ENCODE peak calls at places on chromosomes 7 and 10, in eight cellular contexts. C, X, K, F, U, M, S and L are unnamed samples.

GRCh38 chr7:45569290-45569685 is 4.9 kb upstream of the ADCY1 start:
- DNase-seq in C (no peak), X (no peak), K (no peak), F (no peak), U (peak), M (no peak), S (no peak), L (no peak)

GRCh38 chr7:33754933-33755928 is 150.1 kb upstream of the BMPER start:
- DNase-seq in C (no peak), X (no peak), K (no peak), F (no peak), U (no peak), M (no peak), S (no peak), L (no peak)

GRCh38 chr7:133486-133885 is 58.9 kb upstream of the FAM20C start:
- DNase-seq in C (no peak), X (no peak), K (no peak), F (no peak), U (no peak), M (no peak), S (no peak), L (peak)

GRCh38 chr7:29400435-29400834 is 163.2 kb upstream of the PRR15 start:
- DNase-seq in C (no peak), X (no peak), K (no peak), F (no peak), U (no peak), M (no peak), S (no peak), L (no peak)

GRCh38 chr10:43674546-43675205 is 26.0 kb upstream of the ZNF32 start:
- DNase-seq in C (no peak), X (no peak), K (no peak), F (no peak), U (no peak), M (no peak), S (no peak), L (no peak)

GRCh38 chr7:82166666-82167065 is 276.9 kb downstream of the CACNA2D1 start:
- DNase-seq in C (no peak), X (no peak), K (no peak), F (no peak), U (no peak), M (peak), S (no peak), L (no peak)

GRCh38 chr10:113751116-113751728 is at the start of gene PLEKHS1:
- DNase-seq in C (no peak), X (no peak), K (no peak), F (no peak), U (no peak), M (no peak), S (no peak), L (no peak)

GRCh38 chr10:6069101-6069931 is 7.1 kb upstream of the IL2RA start:
- DNase-seq in C (no peak), X (no peak), K (no peak), F (no peak), U (no peak), M (no peak), S (no peak), L (no peak)

GRCh38 chr7:122183106-122183505 is 39.1 kb upstream of the AASS start:
- DNase-seq in C (no peak), X (no peak), K (no peak), F (no peak), U (no peak), M (no peak), S (no peak), L (no peak)

GRCh38 chr7:44962483-44963251 is 16.1 kb downstream of the MYO1G start:
- DNase-seq in C (no peak), X (no peak), K (no peak), F (peak), U (no peak), M (no peak), S (no peak), L (no peak)

GRCh38 chr7:36969376-36969775 is 245.1 kb upstream of the AOAH start:
- DNase-seq in C (peak), X (no peak), K (peak), F (no peak), U (no peak), M (no peak), S (no peak), L (no peak)

GRCh38 chr10:97081621-97082235 is 104.0 kb downstream of the SLIT1 start:
- DNase-seq in C (peak), X (peak), K (peak), F (no peak), U (peak), M (peak), S (peak), L (no peak)

GRCh38 chr10:105063796-105064195 is 422.7 kb downstream of the SORCS3 start:
- DNase-seq in C (peak), X (no peak), K (no peak), F (no peak), U (no peak), M (peak), S (no peak), L (no peak)

GRCh38 chr7:33459340-33459751 is 330.0 kb downstream of the BBS9 start:
- DNase-seq in C (no peak), X (no peak), K (peak), F (no peak), U (no peak), M (peak), S (no peak), L (no peak)

GRCh38 chr7:123485187-123485586 is 49.2 kb downstream of the IQUB start:
- DNase-seq in C (no peak), X (no peak), K (no peak), F (no peak), U (no peak), M (peak), S (no peak), L (no peak)

GRCh38 chr10:75956624-75957023 is 525.2 kb downstream of the LRMDA start:
- DNase-seq in C (no peak), X (no peak), K (peak), F (no peak), U (no peak), M (peak), S (no peak), L (no peak)

GRCh38 chr10:123154943-123155505 is 822 bp downstream of the BUB3 start:
- DNase-seq in C (peak), X (no peak), K (peak), F (no peak), U (no peak), M (peak), S (no peak), L (no peak)

GRCh38 chr10:8539056-8539455 is 484.6 kb downstream of the GATA3 start:
- DNase-seq in C (no peak), X (no peak), K (no peak), F (no peak), U (no peak), M (no peak), S (no peak), L (no peak)

GRCh38 chr7:101402081-101402779 is 39.6 kb downstream of the COL26A1 start:
- DNase-seq in C (peak), X (no peak), K (no peak), F (no peak), U (no peak), M (peak), S (no peak), L (no peak)

GRCh38 chr7:72099784-72100183 is 312.4 kb downstream of the CALN1 start:
- DNase-seq in C (no peak), X (no peak), K (no peak), F (no peak), U (no peak), M (no peak), S (no peak), L (no peak)

GRCh38 chr7:73424486-73424885 is 9.1 kb upstream of the FZD9 start:
- DNase-seq in C (no peak), X (no peak), K (no peak), F (no peak), U (no peak), M (no peak), S (no peak), L (no peak)

GRCh38 chr10:124842721-124843120 is 41.1 kb downstream of the ABRAXAS2 start:
- DNase-seq in C (no peak), X (no peak), K (no peak), F (no peak), U (no peak), M (no peak), S (no peak), L (no peak)

GRCh38 chr10:100496567-100496966 is 23.1 kb downstream of the SEC31B start:
- DNase-seq in C (no peak), X (no peak), K (no peak), F (no peak), U (no peak), M (no peak), S (no peak), L (no peak)

GRCh38 chr10:71217266-71218045 is 5.1 kb downstream of the UNC5B start:
- DNase-seq in C (no peak), X (no peak), K (peak), F (peak), U (no peak), M (no peak), S (no peak), L (no peak)

GRCh38 chr7:99627513-99627912 is 10.8 kb downstream of the ZSCAN25 start:
- DNase-seq in C (no peak), X (no peak), K (no peak), F (no peak), U (no peak), M (no peak), S (no peak), L (no peak)

GRCh38 chr10:121085386-121085785 is 234.2 kb downstream of the WDR11 start:
- DNase-seq in C (no peak), X (no peak), K (no peak), F (no peak), U (no peak), M (no peak), S (no peak), L (peak)

GRCh38 chr10:30591249-30591670 is 38.3 kb downstream of the LYZL2 start:
- DNase-seq in C (peak), X (peak), K (peak), F (no peak), U (peak), M (peak), S (peak), L (no peak)

GRCh38 chr7:113083132-113083833 is 3.3 kb downstream of the GPR85 start:
- DNase-seq in C (no peak), X (no peak), K (no peak), F (no peak), U (no peak), M (no peak), S (no peak), L (no peak)

GRCh38 chr10:33484787-33485186 is 150.3 kb upstream of the NRP1 start:
- DNase-seq in C (no peak), X (no peak), K (no peak), F (no peak), U (no peak), M (peak), S (no peak), L (no peak)

GRCh38 chr7:151065516-151065915 is 6.1 kb downstream of the SLC4A2 start:
- DNase-seq in C (no peak), X (no peak), K (no peak), F (no peak), U (no peak), M (no peak), S (no peak), L (no peak)

GRCh38 chr7:50660040-50660829 is 95.0 kb upstream of the DDC start:
- DNase-seq in C (peak), X (peak), K (no peak), F (peak), U (peak), M (no peak), S (peak), L (peak)

GRCh38 chr10:132113206-132113605 is 47.5 kb downstream of the JAKMIP3 start:
- DNase-seq in C (no peak), X (no peak), K (no peak), F (peak), U (no peak), M (no peak), S (no peak), L (peak)

GRCh38 chr10:97762816-97763215 is 9.0 kb downstream of the SFRP5 start:
- DNase-seq in C (peak), X (no peak), K (no peak), F (no peak), U (no peak), M (no peak), S (no peak), L (no peak)

GRCh38 chr7:129804301-129805085 is 148.3 kb downstream of the UBE2H start:
- DNase-seq in C (no peak), X (no peak), K (no peak), F (peak), U (no peak), M (no peak), S (no peak), L (no peak)

GRCh38 chr7:111159426-111159825 is 68.5 kb downstream of the LRRN3 start:
- DNase-seq in C (no peak), X (no peak), K (no peak), F (no peak), U (no peak), M (peak), S (no peak), L (no peak)

GRCh38 chr10:62545155-62545554 is 171.0 kb downstream of the ZNF365 start:
- DNase-seq in C (no peak), X (no peak), K (no peak), F (no peak), U (no peak), M (no peak), S (no peak), L (no peak)

GRCh38 chr7:122550545-122550944 is 148.4 kb downstream of the RNF133 start:
- DNase-seq in C (no peak), X (no peak), K (no peak), F (no peak), U (no peak), M (peak), S (no peak), L (no peak)

GRCh38 chr7:157271991-157272324 is 64.8 kb upstream of the DNAJB6 start:
- DNase-seq in C (peak), X (no peak), K (no peak), F (peak), U (no peak), M (peak), S (no peak), L (no peak)

GRCh38 chr10:7482992-7483391 is 72.2 kb upstream of the SFMBT2 start:
- DNase-seq in C (no peak), X (no peak), K (no peak), F (no peak), U (no peak), M (no peak), S (no peak), L (no peak)